ENCODE peak calls at places on chromosomes 16 and 17, in eight cellular contexts. One of them, this sample, is unnamed.

GRCh38 chr16:58970775-58971174 is 236.7 kb upstream of the GOT2 start:
- DNase-seq in GM10248: no peak
- DNase-seq in T1000: no peak
- DNase-seq in stimulated activated naive B cell treated with anti-CD40 and anti-IgM and Interleukin-4, amounts not matched to agents 10 μg/mL and 1 μg/mL and 100 μg/mL, for 72 hours: no peak
- DNase-seq in substantia nigra: no peak
- DNase-seq in left ventricle myocardium inferior: no peak
- DNase-seq in AG04450: no peak
- DNase-seq in coronary artery: no peak
- DNase-seq in this sample: no peak

GRCh38 chr16:28166394-28167208 is 45.2 kb downstream of the XPO6 start:
- DNase-seq in GM10248: no peak
- DNase-seq in T1000: no peak
- DNase-seq in stimulated activated naive B cell treated with anti-CD40 and anti-IgM and Interleukin-4, amounts not matched to agents 10 μg/mL and 1 μg/mL and 100 μg/mL, for 72 hours: peak
- DNase-seq in substantia nigra: no peak
- DNase-seq in left ventricle myocardium inferior: no peak
- DNase-seq in AG04450: no peak
- DNase-seq in coronary artery: no peak
- DNase-seq in this sample: peak

GRCh38 chr16:22267764-22268163 is 29.4 kb upstream of the POLR3E start:
- DNase-seq in GM10248: no peak
- DNase-seq in T1000: no peak
- DNase-seq in stimulated activated naive B cell treated with anti-CD40 and anti-IgM and Interleukin-4, amounts not matched to agents 10 μg/mL and 1 μg/mL and 100 μg/mL, for 72 hours: no peak
- DNase-seq in substantia nigra: no peak
- DNase-seq in left ventricle myocardium inferior: no peak
- DNase-seq in AG04450: no peak
- DNase-seq in coronary artery: no peak
- DNase-seq in this sample: no peak

GRCh38 chr17:82458885-82459424 is 414 bp downstream of the NARF start:
- DNase-seq in GM10248: no peak
- DNase-seq in T1000: no peak
- DNase-seq in stimulated activated naive B cell treated with anti-CD40 and anti-IgM and Interleukin-4, amounts not matched to agents 10 μg/mL and 1 μg/mL and 100 μg/mL, for 72 hours: no peak
- DNase-seq in substantia nigra: no peak
- DNase-seq in left ventricle myocardium inferior: no peak
- DNase-seq in AG04450: no peak
- DNase-seq in coronary artery: no peak
- DNase-seq in this sample: peak

GRCh38 chr17:5508855-5509254 is 22.5 kb downstream of the MIS12 start:
- DNase-seq in GM10248: no peak
- DNase-seq in T1000: peak
- DNase-seq in stimulated activated naive B cell treated with anti-CD40 and anti-IgM and Interleukin-4, amounts not matched to agents 10 μg/mL and 1 μg/mL and 100 μg/mL, for 72 hours: no peak
- DNase-seq in substantia nigra: no peak
- DNase-seq in left ventricle myocardium inferior: no peak
- DNase-seq in AG04450: no peak
- DNase-seq in coronary artery: no peak
- DNase-seq in this sample: peak

GRCh38 chr17:2101448-2102257 is 46.8 kb downstream of the HIC1 start:
- DNase-seq in GM10248: no peak
- DNase-seq in T1000: no peak
- DNase-seq in stimulated activated naive B cell treated with anti-CD40 and anti-IgM and Interleukin-4, amounts not matched to agents 10 μg/mL and 1 μg/mL and 100 μg/mL, for 72 hours: peak
- DNase-seq in substantia nigra: no peak
- DNase-seq in left ventricle myocardium inferior: peak
- DNase-seq in AG04450: no peak
- DNase-seq in coronary artery: no peak
- DNase-seq in this sample: peak

GRCh38 chr17:45269912-45270311 is 8.0 kb upstream of the SPATA32 start:
- DNase-seq in GM10248: no peak
- DNase-seq in T1000: no peak
- DNase-seq in stimulated activated naive B cell treated with anti-CD40 and anti-IgM and Interleukin-4, amounts not matched to agents 10 μg/mL and 1 μg/mL and 100 μg/mL, for 72 hours: no peak
- DNase-seq in substantia nigra: no peak
- DNase-seq in left ventricle myocardium inferior: no peak
- DNase-seq in AG04450: no peak
- DNase-seq in coronary artery: no peak
- DNase-seq in this sample: no peak

GRCh38 chr17:59513934-59514841 is 51.2 kb upstream of the DHX40 start:
- DNase-seq in GM10248: no peak
- DNase-seq in T1000: no peak
- DNase-seq in stimulated activated naive B cell treated with anti-CD40 and anti-IgM and Interleukin-4, amounts not matched to agents 10 μg/mL and 1 μg/mL and 100 μg/mL, for 72 hours: no peak
- DNase-seq in substantia nigra: peak
- DNase-seq in left ventricle myocardium inferior: peak
- DNase-seq in AG04450: peak
- DNase-seq in coronary artery: no peak
- DNase-seq in this sample: peak

GRCh38 chr16:11871193-11871592 is 19.9 kb upstream of the RSL1D1 start:
- DNase-seq in GM10248: no peak
- DNase-seq in T1000: no peak
- DNase-seq in stimulated activated naive B cell treated with anti-CD40 and anti-IgM and Interleukin-4, amounts not matched to agents 10 μg/mL and 1 μg/mL and 100 μg/mL, for 72 hours: no peak
- DNase-seq in substantia nigra: no peak
- DNase-seq in left ventricle myocardium inferior: no peak
- DNase-seq in AG04450: no peak
- DNase-seq in coronary artery: no peak
- DNase-seq in this sample: no peak

GRCh38 chr17:74938194-74938950 is 2.7 kb downstream of the OTOP3 start:
- DNase-seq in GM10248: no peak
- DNase-seq in T1000: no peak
- DNase-seq in stimulated activated naive B cell treated with anti-CD40 and anti-IgM and Interleukin-4, amounts not matched to agents 10 μg/mL and 1 μg/mL and 100 μg/mL, for 72 hours: no peak
- DNase-seq in substantia nigra: no peak
- DNase-seq in left ventricle myocardium inferior: no peak
- DNase-seq in AG04450: no peak
- DNase-seq in coronary artery: no peak
- DNase-seq in this sample: no peak

GRCh38 chr16:81536648-81537047 is 92.0 kb downstream of the CMIP start:
- DNase-seq in GM10248: no peak
- DNase-seq in T1000: no peak
- DNase-seq in stimulated activated naive B cell treated with anti-CD40 and anti-IgM and Interleukin-4, amounts not matched to agents 10 μg/mL and 1 μg/mL and 100 μg/mL, for 72 hours: no peak
- DNase-seq in substantia nigra: no peak
- DNase-seq in left ventricle myocardium inferior: no peak
- DNase-seq in AG04450: no peak
- DNase-seq in coronary artery: no peak
- DNase-seq in this sample: no peak

GRCh38 chr16:2970563-2970962 is 1.4 kb downstream of the PAQR4 start:
- DNase-seq in GM10248: no peak
- DNase-seq in T1000: no peak
- DNase-seq in stimulated activated naive B cell treated with anti-CD40 and anti-IgM and Interleukin-4, amounts not matched to agents 10 μg/mL and 1 μg/mL and 100 μg/mL, for 72 hours: no peak
- DNase-seq in substantia nigra: no peak
- DNase-seq in left ventricle myocardium inferior: no peak
- DNase-seq in AG04450: no peak
- DNase-seq in coronary artery: no peak
- DNase-seq in this sample: no peak

GRCh38 chr17:81243333-81243664 is 4.2 kb downstream of the NDUFAF8 start:
- DNase-seq in GM10248: no peak
- DNase-seq in T1000: no peak
- DNase-seq in stimulated activated naive B cell treated with anti-CD40 and anti-IgM and Interleukin-4, amounts not matched to agents 10 μg/mL and 1 μg/mL and 100 μg/mL, for 72 hours: no peak
- DNase-seq in substantia nigra: no peak
- DNase-seq in left ventricle myocardium inferior: no peak
- DNase-seq in AG04450: no peak
- DNase-seq in coronary artery: no peak
- DNase-seq in this sample: no peak

This sample was measured in kidney tubule cell.